ENCODE peak calls at places on chromosomes 5 and 9, in seven cellular contexts. S is CD4-positive, CD25-positive, alpha-beta regulatory T cell; A is SK-N-SH; M is Peyer's patch; N is CD4-positive, alpha-beta memory T cell; L is naive thymus-derived CD4-positive, alpha-beta T cell; O is adrenal gland. G is an unnamed sample.

GRCh38 chr5:177385720-177386119 is 1.5 kb downstream of the SLC34A1 start:
- DNase-seq in A (no peak), M (no peak), N (no peak), L (no peak), S (no peak), O (no peak), G (no peak)

GRCh38 chr5:5270958-5271605 is 131.0 kb downstream of the ADAMTS16 start:
- DNase-seq in M (peak; percentile 73), L (no peak), O (peak; percentile 84), N (no peak), S (no peak), A (peak; percentile 88), G (peak; percentile 93)

GRCh38 chr9:106324071-106324470 is 538.9 kb upstream of the ZNF462 start:
- DNase-seq in L (no peak), O (no peak), M (no peak), N (no peak), S (no peak), A (no peak), G (no peak)

GRCh38 chr9:35729700-35730485 is 2.1 kb downstream of the TLN1 start:
- DNase-seq in O (peak; percentile 66), L (no peak), N (peak; percentile 32), A (peak; percentile 76), S (no peak), M (peak; percentile 50), G (peak; percentile 98)

GRCh38 chr9:122029898-122030297 is 63.2 kb downstream of the TTLL11 start:
- DNase-seq in L (no peak), S (no peak), N (no peak), O (no peak), A (no peak), M (no peak), G (no peak)

GRCh38 chr9:80503692-80504400 is 932.1 kb downstream of the TLE4 start:
- DNase-seq in S (no peak), M (no peak), A (no peak), O (no peak), L (no peak), N (no peak), G (no peak)

GRCh38 chr9:6230037-6230778 is 14.6 kb downstream of the IL33 start:
- DNase-seq in S (no peak), O (no peak), N (no peak), A (no peak), L (no peak), M (no peak), G (no peak)

GRCh38 chr9:19116391-19116790 is 10.9 kb downstream of the PLIN2 start:
- DNase-seq in M (no peak), A (no peak), L (no peak), S (no peak), N (no peak), O (peak; percentile 59), G (peak; percentile 63)

GRCh38 chr5:176870110-176870591 is 29.0 kb downstream of the HK3 start:
- DNase-seq in L (no peak), A (peak; percentile 84), S (no peak), N (no peak), O (peak; percentile 74), M (no peak), G (peak; percentile 99)

GRCh38 chr9:15735083-15735974 is 182.5 kb downstream of the CCDC171 start:
- DNase-seq in A (no peak), O (no peak), S (no peak), N (no peak), M (no peak), L (no peak), G (peak; percentile 82)

GRCh38 chr9:114089206-114089840 is 9.8 kb downstream of the KIF12 start:
- DNase-seq in S (no peak), A (no peak), O (no peak), M (no peak), L (no peak), N (no peak), G (peak; percentile 52)

GRCh38 chr9:134167530-134167931 is 3.2 kb upstream of the RNU6ATAC start:
- DNase-seq in N (no peak), O (no peak), L (no peak), M (no peak), S (no peak), A (no peak), G (peak; percentile 93)

GRCh38 chr5:170411100-170411499 is 21.9 kb upstream of the KCNMB1 start:
- DNase-seq in M (no peak), L (no peak), S (peak; percentile 35), A (no peak), N (no peak), O (no peak), G (no peak)

DNA sequence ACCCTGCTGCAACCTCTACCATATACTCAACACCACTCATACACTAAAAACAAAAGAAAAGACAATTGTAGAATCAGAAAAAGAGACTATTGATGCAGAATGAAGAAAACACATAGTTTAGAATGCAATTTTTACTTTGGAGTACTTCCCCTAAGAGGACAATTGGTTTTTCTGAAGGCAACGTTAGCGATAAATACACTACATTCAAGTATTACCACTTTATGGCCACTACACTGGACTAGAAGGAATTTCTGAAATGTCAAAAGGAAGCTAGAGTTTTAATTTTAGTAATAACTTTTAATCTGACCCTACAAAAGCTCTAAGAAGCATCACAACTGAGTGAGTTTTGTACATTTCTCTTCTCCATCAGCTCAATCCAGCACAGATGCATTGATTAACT is 24.7 kb downstream of the PUM3 start:
- DNase-seq in S (no peak), O (no peak), M (no peak), A (no peak), N (no peak), L (no peak), G (no peak)
- H3K36me3 ChIP-seq in S (peaks cover 39% of the 10 kb centered on the region), O (no peaks in the 10 kb centered on the region), M (peaks cover 12% of the 10 kb centered on the region), A (peaks cover 68% of the 10 kb centered on the region), N (peaks cover 25% of the 10 kb centered on the region), L (no peaks in the 10 kb centered on the region), G (peaks cover 30% of the 10 kb centered on the region)

GRCh38 chr5:15266841-15267240 is 233.1 kb upstream of the FBXL7 start:
- DNase-seq in N (no peak), O (no peak), S (no peak), M (no peak), A (no peak), L (no peak), G (no peak)

GRCh38 chr5:15263406-15263805 is 236.6 kb upstream of the FBXL7 start:
- DNase-seq in A (no peak), L (no peak), O (no peak), M (no peak), N (no peak), S (no peak), G (no peak)

GRCh38 chr5:15261279-15261668 is 238.7 kb upstream of the FBXL7 start:
- DNase-seq in N (no peak), M (no peak), O (no peak), A (no peak), S (no peak), L (no peak), G (no peak)

GRCh38 chr5:15266265-15266664 is 233.7 kb upstream of the FBXL7 start:
- DNase-seq in O (no peak), L (no peak), S (no peak), A (no peak), M (no peak), N (no peak), G (no peak)

DNA sequence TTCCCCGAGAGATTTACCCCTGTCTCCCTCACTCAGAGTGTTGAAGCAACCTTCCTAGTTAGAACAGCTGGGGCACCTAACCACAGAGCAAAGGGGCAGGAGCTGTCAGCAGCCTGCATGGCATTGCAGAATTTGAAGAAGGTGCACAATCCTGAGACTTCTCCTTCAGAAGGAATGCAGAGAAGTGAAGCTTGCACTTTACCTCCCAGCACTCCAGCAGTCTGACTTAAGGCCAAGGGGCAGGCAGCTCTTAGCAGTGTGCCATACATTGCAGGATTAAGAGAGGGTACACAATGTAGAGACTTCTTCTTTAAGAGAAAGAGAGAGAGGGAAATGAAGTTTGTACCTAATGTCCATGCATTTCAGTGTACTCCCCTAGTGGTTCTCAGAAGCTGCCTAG is 236.0 kb upstream of the FBXL7 start:
- DNase-seq in L (no peak), A (no peak), N (no peak), M (no peak), S (no peak), O (no peak), G (no peak)
- H3K36me3 ChIP-seq in L (no peaks in the 10 kb centered on the region), A (no peaks in the 10 kb centered on the region), N (no peaks in the 10 kb centered on the region), M (no peaks in the 10 kb centered on the region), S (no peaks in the 10 kb centered on the region), O (no peaks in the 10 kb centered on the region), G (no peaks in the 10 kb centered on the region)

DNA sequence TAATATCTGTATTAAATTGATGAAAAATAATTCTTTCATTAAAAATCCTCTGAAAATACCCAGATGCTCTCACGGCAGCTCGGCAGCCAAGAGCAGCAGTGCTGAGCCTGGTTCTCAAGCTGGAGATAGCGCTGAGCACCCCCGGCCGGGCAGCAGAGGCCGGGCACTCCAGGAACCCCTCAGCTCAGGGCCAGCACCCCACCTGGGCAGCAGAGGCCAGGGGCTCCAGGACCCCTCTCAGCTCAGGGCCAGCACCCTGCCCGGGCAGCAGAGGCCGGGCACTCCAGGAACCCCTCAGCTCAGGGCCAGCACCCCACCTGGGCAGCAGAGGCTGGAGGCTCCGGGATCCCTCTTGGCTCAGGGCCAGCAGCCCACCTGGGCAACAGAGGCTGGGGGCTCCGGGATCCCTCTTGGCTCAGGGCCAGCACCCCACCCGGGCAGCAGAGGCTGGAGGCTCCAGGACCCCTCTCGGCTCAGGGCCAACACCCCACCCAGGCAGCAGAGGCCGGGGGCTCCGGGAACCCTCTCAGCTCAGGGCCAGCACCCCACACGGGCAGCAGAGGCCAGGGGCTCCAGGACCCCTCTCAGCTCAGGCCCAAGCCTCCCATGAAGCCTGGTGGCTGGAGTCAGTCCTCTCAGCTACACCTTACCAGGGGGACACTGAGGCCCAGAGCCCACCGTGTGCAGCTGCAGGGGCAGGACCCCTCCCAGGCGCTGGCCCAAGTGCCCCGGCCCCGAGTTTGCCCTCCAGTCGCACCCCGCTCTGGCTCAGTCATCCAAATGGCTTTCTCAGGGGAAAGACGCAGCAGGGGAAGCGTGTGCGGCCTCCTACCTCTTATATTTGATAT is 21.7 kb downstream of the CLPTM1L start:
- DNase-seq in M (peak; percentile 42), O (no peak), L (no peak), S (no peak), A (no peak), N (no peak), G (peak; percentile 60)
- H3K36me3 ChIP-seq in M (peaks cover 81% of the 10 kb centered on the region), O (no peaks in the 10 kb centered on the region), L (peaks cover 10% of the 10 kb centered on the region), S (peaks cover 58% of the 10 kb centered on the region), A (peaks cover 9% of the 10 kb centered on the region), N (peaks cover 59% of the 10 kb centered on the region), G (peaks cover 46% of the 10 kb centered on the region)

DNA sequence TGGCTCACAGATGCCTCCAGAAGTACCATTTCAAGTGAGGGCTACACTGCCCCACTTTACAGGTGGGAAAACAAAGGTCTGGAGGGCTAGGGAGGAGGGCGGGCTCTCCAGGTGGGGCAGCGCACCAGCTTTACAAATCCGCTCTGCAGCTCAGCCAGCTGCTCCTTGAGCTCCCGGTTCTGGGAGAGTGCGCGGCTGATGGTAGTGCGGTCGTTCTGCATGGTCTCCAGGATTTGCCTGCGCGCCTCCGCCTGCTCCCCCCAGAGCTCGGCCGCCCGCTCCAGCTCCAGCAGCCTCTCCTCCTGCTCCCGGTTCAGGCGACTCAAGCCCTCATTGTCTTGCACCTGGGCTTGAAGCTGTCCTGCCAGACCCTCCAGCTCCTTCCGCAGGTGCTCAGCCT is 15.5 kb downstream of the GOLGA2 start:
- DNase-seq in L (no peak), S (no peak), O (no peak), N (no peak), M (no peak), A (no peak), G (peak; percentile 52)
- H3K36me3 ChIP-seq in L (peaks cover 7% of the 10 kb centered on the region), S (peaks cover 46% of the 10 kb centered on the region), O (no peaks in the 10 kb centered on the region), N (peaks cover 60% of the 10 kb centered on the region), M (peaks cover 93% of the 10 kb centered on the region), A (peaks cover 35% of the 10 kb centered on the region), G (peaks cover 88% of the 10 kb centered on the region)

GRCh38 chr9:92717201-92718085 is 47.2 kb downstream of the BICD2 start:
- DNase-seq in S (no peak), M (no peak), N (no peak), A (no peak), L (no peak), O (no peak), G (peak; percentile 82)
- H3K36me3 ChIP-seq in S (peaks cover 74% of the 10 kb centered on the region), M (peaks cover 82% of the 10 kb centered on the region), N (peaks cover 72% of the 10 kb centered on the region), A (peaks cover 27% of the 10 kb centered on the region), L (peaks cover 16% of the 10 kb centered on the region), O (no peaks in the 10 kb centered on the region), G (peaks cover 73% of the 10 kb centered on the region)

GRCh38 chr9:124680714-124681390 is 90.3 kb downstream of the NR6A1 start:
- DNase-seq in A (no peak), N (no peak), S (no peak), L (no peak), O (no peak), M (no peak), G (no peak)
- H3K36me3 ChIP-seq in A (peaks cover 12% of the 10 kb centered on the region), N (no peaks in the 10 kb centered on the region), S (no peaks in the 10 kb centered on the region), L (no peaks in the 10 kb centered on the region), O (no peaks in the 10 kb centered on the region), M (no peaks in the 10 kb centered on the region), G (no peaks in the 10 kb centered on the region)